ENCODE peak calls at places on chromosome 6, in six cellular contexts. Q, A, S, I, D and M are unnamed samples.

GRCh38 chr6:31621320-31621939 is 915 bp downstream of the PRRC2A start:
- DNase-seq in Q (no peak), A (no peak), S (peak; percentile 16), I (no peak), D (no peak), M (no peak)

GRCh38 chr6:16799279-16800193 is 38.3 kb upstream of the ATXN1 start:
- DNase-seq in Q (no peak), A (no peak), S (peak; percentile 37), I (no peak), D (no peak), M (peak; percentile 22)

GRCh38 chr6:165969184-165969583 is 198.5 kb downstream of the TBXT start:
- DNase-seq in Q (no peak), A (no peak), S (no peak), I (no peak), D (no peak), M (no peak)

GRCh38 chr6:3745566-3746118 is 5.9 kb downstream of the PXDC1 start:
- DNase-seq in Q (no peak), A (no peak), S (no peak), I (no peak), D (no peak), M (no peak)

GRCh38 chr6:143743256-143744166 is 65.7 kb downstream of the PHACTR2 start:
- DNase-seq in Q (no peak), A (no peak), S (no peak), I (no peak), D (no peak), M (no peak)

GRCh38 chr6:111172563-111172962 is 85.3 kb downstream of the SLC16A10 start:
- DNase-seq in Q (no peak), A (no peak), S (no peak), I (no peak), D (no peak), M (no peak)

GRCh38 chr6:113381957-113382356 is 475.2 kb upstream of the MARCKS start:
- DNase-seq in Q (no peak), A (no peak), S (peak; percentile 38), I (peak; percentile 59), D (no peak), M (no peak)

GRCh38 chr6:4856779-4857178 is 80.6 kb downstream of the CDYL start:
- DNase-seq in Q (no peak), A (no peak), S (peak; percentile 16), I (no peak), D (no peak), M (no peak)